ENCODE peak calls at places on chromosome 12, in four cellular contexts. V, U, I and F are unnamed samples.
A peak's percentile ranks its signal among the peaks of the same experiment; 100 is the strongest.

GRCh38 chr12:22110176-22110575 is 64.2 kb downstream of the CMAS start:
- DNase-seq in U (no peak), V (no peak), I (no peak), F (no peak)

GRCh38 chr12:23335593-23335992 is 613.9 kb downstream of the SOX5 start:
- DNase-seq in I (no peak), U (no peak), V (no peak), F (no peak)

GRCh38 chr12:85740190-85740589 is 96.0 kb downstream of the RASSF9 start:
- DNase-seq in I (no peak), V (no peak), U (no peak), F (no peak)

GRCh38 chr12:80419660-80420059 is 24.4 kb upstream of the PTPRQ start:
- DNase-seq in V (no peak), I (no peak), U (no peak), F (no peak)

GRCh38 chr12:66176525-66176924 is 6.7 kb upstream of the TMBIM4 start:
- DNase-seq in I (no peak), V (no peak), U (no peak), F (no peak)

GRCh38 chr12:88665051-88665450 is 84.8 kb upstream of the KITLG start:
- DNase-seq in U (no peak), I (no peak), V (no peak), F (no peak)

GRCh38 chr12:104090685-104091084 is 26.4 kb downstream of the HCFC2 start:
- DNase-seq in I (no peak), V (no peak), U (no peak), F (no peak)

GRCh38 chr12:125773033-125773432 is 707.8 kb downstream of the AACS start:
- DNase-seq in U (no peak), I (peak; percentile 52), V (no peak), F (no peak)

GRCh38 chr12:63206908-63207307 is 55.9 kb upstream of the AVPR1A start:
- DNase-seq in V (no peak), U (peak; percentile 24), I (no peak), F (peak; percentile 54)

GRCh38 chr12:127108360-127109215 is 1158.4 kb upstream of the TMEM132C start:
- DNase-seq in U (no peak), I (peak; percentile 62), V (peak; percentile 43), F (no peak)

GRCh38 chr12:129909051-129910020 is 5.5 kb upstream of the TMEM132D start:
- DNase-seq in U (no peak), V (no peak), I (no peak), F (no peak)

GRCh38 chr12:41507286-41507685 is 319.2 kb downstream of the PDZRN4 start:
- DNase-seq in V (no peak), I (no peak), U (no peak), F (no peak)

GRCh38 chr12:67885370-67886169 is 103.7 kb upstream of the IFNG-AS1 start:
- DNase-seq in I (no peak), V (peak; percentile 19), U (no peak), F (no peak)

GRCh38 chr12:53205747-53206146 is 1.3 kb downstream of the ITGB7 start:
- DNase-seq in V (no peak), I (no peak), U (no peak), F (no peak)

GRCh38 chr12:42804928-42805327 is 215.4 kb upstream of the PRICKLE1 start:
- DNase-seq in U (no peak), I (no peak), V (no peak), F (no peak)

GRCh38 chr12:123520567-123521474 is 12.7 kb downstream of the RILPL1 start:
- DNase-seq in I (no peak), U (no peak), V (no peak), F (no peak)

GRCh38 chr12:24695657-24696329 is 253.1 kb downstream of the BCAT1 start:
- DNase-seq in V (no peak), I (no peak), U (no peak), F (no peak)

GRCh38 chr12:104138747-104139186 is 757 bp upstream of the NFYB start:
- DNase-seq in V (no peak), I (no peak), U (no peak), F (no peak)

GRCh38 chr12:122785503-122785902 is 11.1 kb downstream of the CCDC62 start:
- DNase-seq in V (no peak), I (no peak), U (no peak), F (no peak)

GRCh38 chr12:117643971-117644370 is 282.5 kb upstream of the NOS1 start:
- DNase-seq in U (no peak), V (no peak), I (peak; percentile 44), F (no peak)

GRCh38 chr12:14167005-14167628 is 185.7 kb upstream of the GRIN2B start:
- DNase-seq in U (no peak), I (peak; percentile 67), V (peak; percentile 32), F (no peak)

GRCh38 chr12:116222358-116222757 is 55.1 kb downstream of the MED13L start:
- DNase-seq in I (no peak), U (peak; percentile 76), V (peak; percentile 89), F (peak; percentile 39)

GRCh38 chr12:80272516-80272915 is 171.5 kb upstream of the PTPRQ start:
- DNase-seq in I (no peak), U (no peak), V (no peak), F (no peak)

GRCh38 chr12:53325539-53326061 is 4.2 kb upstream of the AAAS start:
- DNase-seq in I (peak; percentile 90), U (no peak), V (no peak), F (no peak)

GRCh38 chr12:79933580-79934264 is 1.2 kb downstream of the PPP1R12A start:
- DNase-seq in I (peak; percentile 14), U (peak; percentile 7), V (no peak), F (no peak)

GRCh38 chr12:47378222-47378582 is 298.4 kb upstream of the AMIGO2 start:
- DNase-seq in U (no peak), I (no peak), V (no peak), F (no peak)

GRCh38 chr12:124236651-124237050 is 58.2 kb upstream of the RFLNA start:
- DNase-seq in U (peak; percentile 62), V (no peak), I (no peak), F (no peak)

DNA sequence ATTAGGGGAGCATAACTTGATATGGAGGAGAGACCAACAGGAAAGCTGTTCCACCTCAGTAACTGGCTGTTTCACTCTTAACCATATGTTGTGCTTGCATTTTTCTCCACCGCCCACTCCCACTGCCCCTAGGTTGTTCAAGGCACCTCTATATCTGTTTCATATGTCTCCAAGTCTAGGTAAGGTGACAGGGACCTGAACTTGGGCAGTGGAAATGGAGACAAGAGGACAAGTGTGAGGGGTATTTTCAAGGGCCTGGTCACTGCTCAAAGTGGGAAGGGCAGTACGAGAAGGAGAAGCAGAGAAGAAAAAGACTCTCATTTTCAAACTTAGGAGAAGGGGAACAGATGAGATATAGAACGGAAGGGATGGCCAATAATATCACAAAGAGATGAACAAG is 3.1 kb downstream of the SLC38A1 start:
- DNase-seq in V (no peak), U (no peak), I (no peak), F (no peak)
- H3K27ac ChIP-seq in V (peak overlapping the region; percentile 91), U (peak overlapping the region; percentile 88), I (peak overlapping the region; percentile 95), F (peak overlapping the region; percentile 97)

GRCh38 chr12:11648514-11649412 is 711 bp upstream of the ETV6 start:
- DNase-seq in U (peak; percentile 81), V (peak; percentile 75), I (peak; percentile 84), F (peak; percentile 48)
- H3K27ac ChIP-seq in U (peak overlapping the region; percentile 97), V (peak overlapping the region; percentile 98), I (peak overlapping the region; percentile 100), F (peak overlapping the region; percentile 99)

GRCh38 chr12:29743072-29743471 is 40.7 kb downstream of the TMTC1 start:
- DNase-seq in V (no peak), U (no peak), I (no peak), F (no peak)
- H3K27ac ChIP-seq in V (peak overlapping the region; percentile 64), U (peak overlapping the region; percentile 77), I (no peak overlapping the region), F (peak overlapping the region; percentile 73)

GRCh38 chr12:120760349-120761245 is 35.0 kb downstream of the ACADS start:
- DNase-seq in V (no peak), U (no peak), I (no peak), F (no peak)
- H3K27ac ChIP-seq in V (no peak overlapping the region), U (peak overlapping the region; percentile 87), I (no peak overlapping the region), F (peak overlapping the region; percentile 35)

DNA sequence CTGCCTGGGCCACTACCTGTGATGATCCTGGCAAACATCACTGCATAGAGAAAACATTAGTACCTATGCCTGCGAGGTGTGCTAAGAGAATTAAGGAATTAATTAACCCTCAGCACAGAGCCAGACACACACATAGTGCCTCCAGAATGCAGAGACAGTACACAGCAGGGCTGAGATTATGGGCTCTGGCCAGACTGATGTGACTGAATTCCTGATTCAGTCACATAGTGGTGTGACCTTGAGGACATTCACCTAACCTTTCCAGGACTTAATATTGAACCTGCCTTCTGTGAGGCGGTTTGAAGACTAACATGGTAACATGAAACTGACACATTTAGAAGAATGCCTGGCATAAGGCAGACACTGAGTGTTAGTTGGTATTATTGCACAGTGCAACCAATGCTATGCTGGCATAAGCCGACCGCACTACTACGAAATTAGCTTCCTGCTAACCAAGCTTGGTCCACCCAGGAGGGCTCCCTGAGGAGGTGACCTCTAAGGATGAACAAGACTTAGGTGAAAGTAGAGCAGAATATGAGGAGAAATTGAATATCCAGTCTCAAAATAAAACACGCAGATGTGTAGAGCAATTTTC is 32.0 kb upstream of the SELPLG start:
- DNase-seq in I (no peak), U (no peak), V (no peak), F (no peak)
- H3K27ac ChIP-seq in I (peak overlapping the region; percentile 91), U (no peak overlapping the region), V (peak overlapping the region; percentile 86), F (peak overlapping the region; percentile 61)

GRCh38 chr12:92485356-92486348 is 217.1 kb upstream of the PLEKHG7 start:
- DNase-seq in I (no peak), U (no peak), V (no peak), F (no peak)
- H3K27ac ChIP-seq in I (no peak overlapping the region), U (no peak overlapping the region), V (peak overlapping the region; percentile 64), F (no peak overlapping the region)

DNA sequence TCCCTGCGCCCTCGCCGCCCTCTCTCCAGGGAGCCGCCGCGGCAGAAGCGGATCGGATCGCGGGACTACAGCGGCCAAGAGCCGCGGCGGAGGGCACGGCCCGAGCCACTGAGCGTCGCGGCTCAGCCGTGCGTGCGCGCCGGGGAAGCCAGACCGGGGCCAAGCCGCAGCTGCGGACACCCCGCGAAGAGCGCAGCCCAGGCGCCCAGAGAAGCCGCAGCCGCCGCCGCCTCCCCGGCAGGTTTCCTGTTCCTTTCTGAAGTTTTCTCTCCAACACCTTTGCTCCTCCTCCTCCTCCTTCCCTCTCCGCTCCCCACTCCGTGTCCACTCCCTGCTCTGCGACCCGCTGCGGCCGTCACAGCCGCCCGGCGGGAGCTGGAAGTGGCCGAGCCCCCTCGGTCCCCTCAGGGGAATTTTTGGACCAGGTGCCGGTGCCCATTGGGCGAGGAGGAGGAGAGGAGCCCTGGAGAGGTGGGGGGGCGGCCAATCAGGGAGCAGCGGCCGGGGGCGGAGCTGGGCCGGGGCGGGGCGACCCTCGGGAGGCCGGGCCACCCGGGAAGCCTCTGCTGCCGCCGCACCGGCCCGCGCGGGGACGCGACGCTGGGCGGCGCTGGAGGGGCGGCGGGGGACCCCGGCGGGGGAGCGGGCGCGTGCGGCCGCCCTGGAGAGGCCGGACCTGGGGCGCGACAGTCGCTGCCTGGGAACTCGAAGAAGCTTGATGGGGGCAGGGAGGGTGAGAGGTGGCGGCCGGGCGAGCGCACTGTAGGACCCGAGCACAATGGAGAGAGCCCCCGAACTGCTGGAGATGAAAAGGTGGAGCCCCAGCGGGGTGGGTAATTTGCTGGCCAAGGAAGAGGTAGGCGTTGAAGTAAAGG is at the start of gene ITPR2:
- DNase-seq in V (peak; percentile 96), U (peak; percentile 73), I (peak; percentile 100), F (peak; percentile 43)
- H3K27ac ChIP-seq in V (peak within 1 kb of the TSS; percentile 96), U (peak within 1 kb of the TSS; percentile 93), I (peak within 1 kb of the TSS; percentile 92), F (peak within 1 kb of the TSS; percentile 90)

GRCh38 chr12:78863482-78864427 is 819 bp upstream of the SYT1 start:
- DNase-seq in U (peak; percentile 46), I (peak; percentile 75), V (no peak), F (no peak)
- H3K27ac ChIP-seq in U (peak overlapping the region; percentile 56), I (peak overlapping the region; percentile 95), V (no peak overlapping the region), F (peak overlapping the region; percentile 64)